ENCODE peak calls at places on chromosomes 12 and 14, in nine cellular contexts. One of them, this sample, is unnamed.
A peak's percentile ranks its signal among the peaks of the same experiment; 100 is the strongest.

GRCh38 chr14:95303552-95303951 is 16.2 kb downstream of the CLMN start:
- DNase-seq in heart left ventricle: no peak
- DNase-seq in left ventricle myocardium inferior: no peak
- DNase-seq in RWPE2: no peak
- DNase-seq in vagina: no peak
- DNase-seq in right lobe of liver: no peak
- DNase-seq in uterus: no peak
- DNase-seq in transverse colon: no peak
- DNase-seq in naive thymus-derived CD4-positive, alpha-beta T cell: no peak
- DNase-seq in this sample: no peak

GRCh38 chr12:70920251-70920851 is at the start of gene PTPRR:
- DNase-seq in heart left ventricle: no peak
- DNase-seq in left ventricle myocardium inferior: no peak
- DNase-seq in RWPE2: no peak
- DNase-seq in vagina: no peak
- DNase-seq in right lobe of liver: no peak
- DNase-seq in uterus: no peak
- DNase-seq in transverse colon: no peak
- DNase-seq in naive thymus-derived CD4-positive, alpha-beta T cell: no peak
- DNase-seq in this sample: peak; percentile 38

GRCh38 chr12:49264466-49264872 is 413 bp upstream of the TUBA1C start:
- DNase-seq in heart left ventricle: no peak
- DNase-seq in left ventricle myocardium inferior: no peak
- DNase-seq in RWPE2: no peak
- DNase-seq in vagina: no peak
- DNase-seq in right lobe of liver: no peak
- DNase-seq in uterus: no peak
- DNase-seq in transverse colon: no peak
- DNase-seq in naive thymus-derived CD4-positive, alpha-beta T cell: no peak
- DNase-seq in this sample: no peak

GRCh38 chr12:5078423-5078822 is 34.7 kb downstream of the KCNA5 start:
- DNase-seq in heart left ventricle: peak; percentile 91
- DNase-seq in left ventricle myocardium inferior: peak; percentile 82
- DNase-seq in RWPE2: no peak
- DNase-seq in vagina: no peak
- DNase-seq in right lobe of liver: no peak
- DNase-seq in uterus: no peak
- DNase-seq in transverse colon: no peak
- DNase-seq in naive thymus-derived CD4-positive, alpha-beta T cell: no peak
- DNase-seq in this sample: peak; percentile 92

GRCh38 chr12:50084775-50085614 is at the start of gene SMARCD1:
- DNase-seq in heart left ventricle: peak; percentile 97
- DNase-seq in left ventricle myocardium inferior: peak; percentile 93
- DNase-seq in RWPE2: peak; percentile 94
- DNase-seq in vagina: no peak
- DNase-seq in right lobe of liver: peak; percentile 95
- DNase-seq in uterus: peak; percentile 93
- DNase-seq in transverse colon: peak; percentile 92
- DNase-seq in naive thymus-derived CD4-positive, alpha-beta T cell: peak; percentile 78
- DNase-seq in this sample: peak; percentile 92

GRCh38 chr14:76810953-76811400 is 1.7 kb downstream of the ANGEL1 start:
- DNase-seq in heart left ventricle: no peak
- DNase-seq in left ventricle myocardium inferior: no peak
- DNase-seq in RWPE2: no peak
- DNase-seq in vagina: no peak
- DNase-seq in right lobe of liver: peak; percentile 61
- DNase-seq in uterus: no peak
- DNase-seq in transverse colon: peak; percentile 27
- DNase-seq in naive thymus-derived CD4-positive, alpha-beta T cell: peak; percentile 38
- DNase-seq in this sample: no peak

GRCh38 chr12:79691299-79692248 is 810 bp upstream of the PAWR start:
- DNase-seq in heart left ventricle: peak; percentile 43
- DNase-seq in left ventricle myocardium inferior: no peak
- DNase-seq in RWPE2: no peak
- DNase-seq in vagina: no peak
- DNase-seq in right lobe of liver: no peak
- DNase-seq in uterus: no peak
- DNase-seq in transverse colon: peak; percentile 32
- DNase-seq in naive thymus-derived CD4-positive, alpha-beta T cell: no peak
- DNase-seq in this sample: no peak

GRCh38 chr14:71318097-71318459 is 410.8 kb downstream of the PCNX1 start:
- DNase-seq in heart left ventricle: no peak
- DNase-seq in left ventricle myocardium inferior: no peak
- DNase-seq in RWPE2: no peak
- DNase-seq in vagina: no peak
- DNase-seq in right lobe of liver: no peak
- DNase-seq in uterus: no peak
- DNase-seq in transverse colon: no peak
- DNase-seq in naive thymus-derived CD4-positive, alpha-beta T cell: no peak
- DNase-seq in this sample: no peak

GRCh38 chr12:76158518-76159321 is 74.2 kb upstream of the NAP1L1 start:
- DNase-seq in heart left ventricle: no peak
- DNase-seq in left ventricle myocardium inferior: no peak
- DNase-seq in RWPE2: no peak
- DNase-seq in vagina: no peak
- DNase-seq in right lobe of liver: peak; percentile 57
- DNase-seq in uterus: no peak
- DNase-seq in transverse colon: peak; percentile 49
- DNase-seq in naive thymus-derived CD4-positive, alpha-beta T cell: peak; percentile 41
- DNase-seq in this sample: no peak

GRCh38 chr12:122847516-122847836 is 12.2 kb downstream of the HIP1R start:
- DNase-seq in heart left ventricle: no peak
- DNase-seq in left ventricle myocardium inferior: no peak
- DNase-seq in RWPE2: no peak
- DNase-seq in vagina: no peak
- DNase-seq in right lobe of liver: no peak
- DNase-seq in uterus: no peak
- DNase-seq in transverse colon: no peak
- DNase-seq in naive thymus-derived CD4-positive, alpha-beta T cell: no peak
- DNase-seq in this sample: peak; percentile 70

GRCh38 chr14:75428230-75429104 is 645 bp downstream of the JDP2 start:
- DNase-seq in heart left ventricle: peak; percentile 73
- DNase-seq in left ventricle myocardium inferior: peak; percentile 63
- DNase-seq in RWPE2: no peak
- DNase-seq in vagina: no peak
- DNase-seq in right lobe of liver: peak; percentile 68
- DNase-seq in uterus: peak; percentile 55
- DNase-seq in transverse colon: peak; percentile 63
- DNase-seq in naive thymus-derived CD4-positive, alpha-beta T cell: peak; percentile 3
- DNase-seq in this sample: peak; percentile 76

GRCh38 chr12:42325776-42326465 is at the start of the genes PPHLN1 and ZCRB1:
- DNase-seq in heart left ventricle: peak; percentile 88
- DNase-seq in left ventricle myocardium inferior: peak; percentile 80
- DNase-seq in RWPE2: peak; percentile 75
- DNase-seq in vagina: no peak
- DNase-seq in right lobe of liver: peak; percentile 88
- DNase-seq in uterus: peak; percentile 85
- DNase-seq in transverse colon: peak; percentile 87
- DNase-seq in naive thymus-derived CD4-positive, alpha-beta T cell: peak; percentile 75
- DNase-seq in this sample: peak; percentile 94

DNA sequence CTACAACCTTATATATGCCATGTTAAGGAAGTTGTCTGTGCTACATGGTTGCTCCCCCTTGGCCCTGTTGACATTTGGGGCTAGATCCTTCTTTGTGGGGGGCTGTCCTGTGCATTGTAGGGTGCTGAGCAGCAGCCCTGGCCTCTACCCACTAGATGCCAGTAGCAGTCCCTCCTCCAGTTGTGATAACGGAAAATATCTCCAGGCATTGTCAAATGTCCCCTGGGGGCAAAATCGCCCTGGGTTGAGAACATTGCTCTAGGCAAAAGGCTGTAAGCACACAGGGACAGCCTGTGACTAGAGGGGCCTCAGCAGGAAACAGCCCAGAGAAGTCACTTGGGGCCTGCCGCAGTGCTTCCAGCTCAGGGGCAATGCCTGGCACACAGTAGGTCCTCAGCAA is 1100.3 kb downstream of the BCL11B start:
- DNase-seq in heart left ventricle: no peak
- DNase-seq in left ventricle myocardium inferior: no peak
- DNase-seq in RWPE2: no peak
- DNase-seq in vagina: no peak
- DNase-seq in right lobe of liver: no peak
- DNase-seq in uterus: no peak
- DNase-seq in transverse colon: no peak
- DNase-seq in naive thymus-derived CD4-positive, alpha-beta T cell: no peak
- DNase-seq in this sample: no peak
- H3K4me1 ChIP-seq in heart left ventricle: no peaks in the 10 kb centered on the region
- H3K4me1 ChIP-seq in left ventricle myocardium inferior: no peaks in the 10 kb centered on the region
- H3K4me1 ChIP-seq in RWPE2: no peaks in the 10 kb centered on the region
- H3K4me1 ChIP-seq in vagina: no peaks in the 10 kb centered on the region
- H3K4me1 ChIP-seq in right lobe of liver: no peaks in the 10 kb centered on the region
- H3K4me1 ChIP-seq in uterus: no peaks in the 10 kb centered on the region
- H3K4me1 ChIP-seq in transverse colon: no peaks in the 10 kb centered on the region
- H3K4me1 ChIP-seq in naive thymus-derived CD4-positive, alpha-beta T cell: peaks cover 95% of the 10 kb centered on the region
- H3K4me1 ChIP-seq in this sample: no peaks in the 10 kb centered on the region

GRCh38 chr12:130685850-130686249 is 30.2 kb downstream of the RIMBP2 start:
- DNase-seq in heart left ventricle: no peak
- DNase-seq in left ventricle myocardium inferior: no peak
- DNase-seq in RWPE2: no peak
- DNase-seq in vagina: no peak
- DNase-seq in right lobe of liver: no peak
- DNase-seq in uterus: no peak
- DNase-seq in transverse colon: no peak
- DNase-seq in naive thymus-derived CD4-positive, alpha-beta T cell: no peak
- DNase-seq in this sample: peak; percentile 57
- H3K27ac ChIP-seq in heart left ventricle: no peak overlapping the region
- H3K27ac ChIP-seq in left ventricle myocardium inferior: no peak overlapping the region
- H3K27ac ChIP-seq in RWPE2: no peak overlapping the region
- H3K27ac ChIP-seq in vagina: no peak overlapping the region
- H3K27ac ChIP-seq in right lobe of liver: no peak overlapping the region
- H3K27ac ChIP-seq in uterus: no peak overlapping the region
- H3K27ac ChIP-seq in transverse colon: no peak overlapping the region
- H3K27ac ChIP-seq in naive thymus-derived CD4-positive, alpha-beta T cell: no peak overlapping the region
- H3K27ac ChIP-seq in this sample: no peak overlapping the region

DNA sequence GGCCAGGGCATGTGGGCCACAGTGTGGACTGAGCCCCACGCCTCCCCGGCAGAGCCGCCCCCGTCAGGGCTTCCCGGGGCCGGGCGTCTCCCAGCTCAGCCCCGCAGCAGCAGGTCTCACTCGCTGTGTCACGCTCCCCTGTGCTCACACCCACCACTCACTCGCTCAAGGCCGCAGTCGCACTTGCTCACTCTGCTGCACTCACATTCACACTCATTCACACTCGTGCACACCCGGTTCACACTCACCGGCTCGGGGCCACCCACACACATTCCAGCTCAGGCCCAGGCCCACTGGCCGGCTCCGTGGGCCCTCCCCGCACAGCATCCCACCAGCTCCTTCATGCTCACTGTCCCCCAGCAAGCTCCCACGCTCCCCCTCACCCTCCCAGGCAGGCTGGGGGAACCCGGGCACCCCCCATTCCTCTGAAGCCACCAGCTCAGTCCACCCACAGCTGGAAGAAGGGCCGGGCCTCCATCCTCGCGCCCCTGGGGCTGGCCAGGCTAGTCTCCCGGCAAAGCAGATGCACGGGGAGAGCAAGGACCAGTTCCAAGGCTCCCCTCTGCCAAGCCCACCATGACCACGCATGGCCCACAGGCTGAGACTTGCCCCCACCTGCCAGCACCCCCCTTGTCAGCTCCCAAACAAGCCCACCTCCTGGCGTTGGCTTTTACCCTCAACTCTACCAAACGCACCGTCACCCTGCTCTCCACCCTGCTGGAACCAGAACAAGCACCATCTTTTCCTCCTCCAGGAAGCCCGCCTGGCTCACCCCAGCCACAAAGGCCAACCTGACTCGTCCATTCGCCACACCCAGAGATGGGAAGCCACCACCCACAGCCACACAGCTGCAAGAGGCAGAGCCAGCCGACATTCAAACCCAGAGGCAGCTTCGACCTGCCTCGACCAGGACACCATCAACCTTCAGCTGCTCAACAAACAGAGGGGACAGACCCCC is 28.0 kb downstream of the NCOR2 start:
- DNase-seq in heart left ventricle: no peak
- DNase-seq in left ventricle myocardium inferior: no peak
- DNase-seq in RWPE2: no peak
- DNase-seq in vagina: no peak
- DNase-seq in right lobe of liver: no peak
- DNase-seq in uterus: no peak
- DNase-seq in transverse colon: no peak
- DNase-seq in naive thymus-derived CD4-positive, alpha-beta T cell: no peak
- DNase-seq in this sample: no peak
- H3K4me1 ChIP-seq in heart left ventricle: peaks cover 63% of the 10 kb centered on the region
- H3K4me1 ChIP-seq in left ventricle myocardium inferior: peaks cover 72% of the 10 kb centered on the region
- H3K4me1 ChIP-seq in RWPE2: peaks cover 9% of the 10 kb centered on the region
- H3K4me1 ChIP-seq in vagina: peaks cover 61% of the 10 kb centered on the region
- H3K4me1 ChIP-seq in right lobe of liver: no peaks in the 10 kb centered on the region
- H3K4me1 ChIP-seq in uterus: peaks cover 55% of the 10 kb centered on the region
- H3K4me1 ChIP-seq in transverse colon: peaks cover 43% of the 10 kb centered on the region
- H3K4me1 ChIP-seq in naive thymus-derived CD4-positive, alpha-beta T cell: peaks cover 8% of the 10 kb centered on the region
- H3K4me1 ChIP-seq in this sample: no peaks in the 10 kb centered on the region

GRCh38 chr12:3725267-3726115 is 27.4 kb downstream of the CRACR2A start:
- DNase-seq in heart left ventricle: no peak
- DNase-seq in left ventricle myocardium inferior: no peak
- DNase-seq in RWPE2: no peak
- DNase-seq in vagina: no peak
- DNase-seq in right lobe of liver: no peak
- DNase-seq in uterus: peak; percentile 18
- DNase-seq in transverse colon: no peak
- DNase-seq in naive thymus-derived CD4-positive, alpha-beta T cell: no peak
- DNase-seq in this sample: no peak
- H3K27ac ChIP-seq in heart left ventricle: no peak overlapping the region
- H3K27ac ChIP-seq in left ventricle myocardium inferior: peak overlapping the region; percentile 36
- H3K27ac ChIP-seq in RWPE2: no peak overlapping the region
- H3K27ac ChIP-seq in vagina: no peak overlapping the region
- H3K27ac ChIP-seq in right lobe of liver: no peak overlapping the region
- H3K27ac ChIP-seq in uterus: no peak overlapping the region
- H3K27ac ChIP-seq in transverse colon: peak overlapping the region; percentile 72
- H3K27ac ChIP-seq in naive thymus-derived CD4-positive, alpha-beta T cell: no peak overlapping the region
- H3K27ac ChIP-seq in this sample: no peak overlapping the region